ENCODE peak calls at places on chromosomes 1 and 21, in ten cellular contexts. C, W, X, Y, V, F, K, U, P and E are unnamed samples.

GRCh38 chr1:206030714-206031113 is 7.0 kb upstream of the CTSE start:
- DNase-seq in C (peak), U (peak), V (peak), P (peak), X (peak), K (peak), F (peak), Y (peak), W (peak), E (peak)

GRCh38 chr1:110319332-110320167 is 19.6 kb upstream of the RBM15 start:
- DNase-seq in W (no peak), V (no peak), U (no peak), X (no peak), C (no peak), F (no peak), K (no peak), P (no peak), Y (no peak), E (no peak)

GRCh38 chr21:39655589-39655988 is 42.8 kb downstream of the B3GALT5 start:
- DNase-seq in Y (no peak), F (no peak), U (no peak), P (no peak), W (no peak), V (no peak), K (no peak), C (no peak), X (no peak), E (no peak)

GRCh38 chr21:40886006-40886405 is 39.0 kb upstream of the DSCAM start:
- DNase-seq in U (no peak), Y (no peak), K (no peak), X (no peak), P (no peak), F (no peak), W (no peak), V (no peak), C (no peak), E (no peak)

GRCh38 chr1:78607944-78608343 is 12.3 kb upstream of the IFI44L start:
- DNase-seq in U (no peak), X (no peak), W (peak), V (no peak), K (no peak), F (no peak), P (no peak), C (no peak), Y (no peak), E (peak)

GRCh38 chr1:168763031-168763430 is 34.0 kb upstream of the DPT start:
- DNase-seq in W (no peak), X (no peak), F (no peak), Y (no peak), C (no peak), U (no peak), V (no peak), P (no peak), K (no peak), E (no peak)

GRCh38 chr1:117359560-117360289 is 7.5 kb upstream of the MAN1A2 start:
- DNase-seq in X (no peak), P (no peak), V (no peak), F (no peak), W (no peak), K (no peak), Y (no peak), C (no peak), U (no peak), E (no peak)

GRCh38 chr1:245094954-245095353 is 59.8 kb upstream of the KIF26B start:
- DNase-seq in P (no peak), X (no peak), U (no peak), V (no peak), K (no peak), F (no peak), Y (no peak), C (no peak), W (peak), E (no peak)

GRCh38 chr1:232743999-232744398 is 61.2 kb upstream of the MAP10 start:
- DNase-seq in U (no peak), K (no peak), W (no peak), Y (no peak), X (no peak), P (no peak), V (no peak), C (no peak), F (no peak), E (no peak)